ENCODE peak calls at places on chromosome 11, in seven cellular contexts. One of them, this sample, is unnamed.

GRCh38 chr11:33620423-33621120 is 80.1 kb downstream of the C11orf91 start:
- DNase-seq in H1: no peak
- DNase-seq in IMR-90: peak; percentile 87
- DNase-seq in mesendoderm: no peak
- DNase-seq in H9: no peak
- DNase-seq in mesenchymal stem cell: no peak
- DNase-seq in trophoblast cell: no peak
- DNase-seq in this sample: no peak

GRCh38 chr11:1782831-1783724 is 19.4 kb upstream of the CTSD start:
- DNase-seq in H1: no peak
- DNase-seq in mesendoderm: no peak
- DNase-seq in mesenchymal stem cell: peak; percentile 96
- DNase-seq in IMR-90: peak; percentile 52
- DNase-seq in trophoblast cell: peak; percentile 34
- DNase-seq in H9: no peak
- DNase-seq in this sample: no peak

GRCh38 chr11:79331251-79331901 is 109.5 kb downstream of the TENM4 start:
- DNase-seq in mesendoderm: no peak
- DNase-seq in H9: no peak
- DNase-seq in H1: no peak
- DNase-seq in trophoblast cell: no peak
- DNase-seq in IMR-90: no peak
- DNase-seq in mesenchymal stem cell: no peak
- DNase-seq in this sample: no peak

GRCh38 chr11:45924036-45924915 is 1.8 kb downstream of the LARGE2 start:
- DNase-seq in mesendoderm: no peak
- DNase-seq in H1: no peak
- DNase-seq in mesenchymal stem cell: no peak
- DNase-seq in H9: peak; percentile 20
- DNase-seq in trophoblast cell: no peak
- DNase-seq in IMR-90: no peak
- DNase-seq in this sample: no peak

GRCh38 chr11:102268083-102268984 is 49.0 kb upstream of the BIRC3 start:
- DNase-seq in H1: peak; percentile 89
- DNase-seq in IMR-90: peak; percentile 55
- DNase-seq in trophoblast cell: peak; percentile 92
- DNase-seq in H9: peak; percentile 97
- DNase-seq in mesendoderm: peak; percentile 95
- DNase-seq in mesenchymal stem cell: peak; percentile 59
- DNase-seq in this sample: peak; percentile 64

GRCh38 chr11:33344611-33345010 is 87.4 kb downstream of the HIPK3 start:
- DNase-seq in mesenchymal stem cell: no peak
- DNase-seq in H1: no peak
- DNase-seq in mesendoderm: no peak
- DNase-seq in IMR-90: peak; percentile 18
- DNase-seq in H9: no peak
- DNase-seq in trophoblast cell: no peak
- DNase-seq in this sample: no peak

GRCh38 chr11:34324466-34324865 is 33.3 kb downstream of the ABTB2 start:
- DNase-seq in H9: no peak
- DNase-seq in H1: no peak
- DNase-seq in IMR-90: no peak
- DNase-seq in mesendoderm: no peak
- DNase-seq in mesenchymal stem cell: no peak
- DNase-seq in trophoblast cell: no peak
- DNase-seq in this sample: no peak

GRCh38 chr11:113178671-113179070 is 135.7 kb upstream of the TTC12 start:
- DNase-seq in IMR-90: no peak
- DNase-seq in H9: no peak
- DNase-seq in mesendoderm: peak; percentile 28
- DNase-seq in trophoblast cell: no peak
- DNase-seq in mesenchymal stem cell: no peak
- DNase-seq in H1: no peak
- DNase-seq in this sample: no peak

GRCh38 chr11:108645956-108646355 is 18.9 kb upstream of the DDX10 start:
- DNase-seq in IMR-90: no peak
- DNase-seq in H1: no peak
- DNase-seq in mesendoderm: no peak
- DNase-seq in mesenchymal stem cell: no peak
- DNase-seq in trophoblast cell: peak; percentile 73
- DNase-seq in H9: no peak
- DNase-seq in this sample: no peak

GRCh38 chr11:19972091-19972490 is 188.2 kb downstream of the DBX1 start:
- DNase-seq in H1: no peak
- DNase-seq in mesenchymal stem cell: no peak
- DNase-seq in mesendoderm: no peak
- DNase-seq in H9: no peak
- DNase-seq in trophoblast cell: peak; percentile 59
- DNase-seq in IMR-90: no peak
- DNase-seq in this sample: no peak

GRCh38 chr11:85182437-85183109 is 444.6 kb downstream of the DLG2 start:
- DNase-seq in H1: no peak
- DNase-seq in mesenchymal stem cell: peak; percentile 35
- DNase-seq in H9: peak; percentile 45
- DNase-seq in IMR-90: peak; percentile 35
- DNase-seq in mesendoderm: peak; percentile 93
- DNase-seq in trophoblast cell: peak; percentile 27
- DNase-seq in this sample: peak; percentile 23

GRCh38 chr11:199004-199581 is 6.2 kb downstream of the SCGB1C1 start:
- DNase-seq in IMR-90: no peak
- DNase-seq in mesenchymal stem cell: no peak
- DNase-seq in H9: no peak
- DNase-seq in mesendoderm: no peak
- DNase-seq in H1: no peak
- DNase-seq in trophoblast cell: no peak
- DNase-seq in this sample: no peak

GRCh38 chr11:986270-986951 is 50.1 kb downstream of the MUC6 start:
- DNase-seq in mesenchymal stem cell: no peak
- DNase-seq in IMR-90: no peak
- DNase-seq in mesendoderm: no peak
- DNase-seq in H9: no peak
- DNase-seq in trophoblast cell: peak; percentile 46
- DNase-seq in H1: no peak
- DNase-seq in this sample: no peak

GRCh38 chr11:80727315-80727714 is 1286.5 kb upstream of the TENM4 start:
- DNase-seq in trophoblast cell: no peak
- DNase-seq in H9: peak; percentile 61
- DNase-seq in H1: peak; percentile 13
- DNase-seq in mesenchymal stem cell: peak; percentile 28
- DNase-seq in mesendoderm: peak; percentile 75
- DNase-seq in IMR-90: no peak
- DNase-seq in this sample: peak; percentile 8

GRCh38 chr11:68256331-68256741 is 15.4 kb downstream of the C11orf24 start:
- DNase-seq in H1: no peak
- DNase-seq in mesendoderm: no peak
- DNase-seq in H9: no peak
- DNase-seq in IMR-90: peak; percentile 45
- DNase-seq in trophoblast cell: no peak
- DNase-seq in mesenchymal stem cell: peak; percentile 57
- DNase-seq in this sample: no peak

GRCh38 chr11:114089748-114090147 is 30.2 kb downstream of the ZBTB16 start:
- DNase-seq in H9: no peak
- DNase-seq in IMR-90: no peak
- DNase-seq in mesenchymal stem cell: no peak
- DNase-seq in trophoblast cell: no peak
- DNase-seq in H1: no peak
- DNase-seq in mesendoderm: no peak
- DNase-seq in this sample: no peak

GRCh38 chr11:117824571-117825537 is at the start of gene FXYD2:
- DNase-seq in H1: no peak
- DNase-seq in H9: peak; percentile 36
- DNase-seq in trophoblast cell: no peak
- DNase-seq in mesendoderm: no peak
- DNase-seq in mesenchymal stem cell: peak; percentile 79
- DNase-seq in IMR-90: no peak
- DNase-seq in this sample: no peak

GRCh38 chr11:35681181-35681767 is 18.7 kb downstream of the TRIM44 start:
- DNase-seq in H1: no peak
- DNase-seq in mesendoderm: no peak
- DNase-seq in mesenchymal stem cell: no peak
- DNase-seq in H9: no peak
- DNase-seq in trophoblast cell: no peak
- DNase-seq in IMR-90: no peak
- DNase-seq in this sample: no peak
- H3K23ac ChIP-seq in H1: no peak overlapping the region
- H3K23ac ChIP-seq in mesendoderm: no peak overlapping the region
- H3K23ac ChIP-seq in mesenchymal stem cell: no peak overlapping the region
- H3K23ac ChIP-seq in H9: no peak overlapping the region
- H3K23ac ChIP-seq in trophoblast cell: no peak overlapping the region
- H3K23ac ChIP-seq in IMR-90: no peak overlapping the region
- H3K23ac ChIP-seq in this sample: no peak overlapping the region

DNA sequence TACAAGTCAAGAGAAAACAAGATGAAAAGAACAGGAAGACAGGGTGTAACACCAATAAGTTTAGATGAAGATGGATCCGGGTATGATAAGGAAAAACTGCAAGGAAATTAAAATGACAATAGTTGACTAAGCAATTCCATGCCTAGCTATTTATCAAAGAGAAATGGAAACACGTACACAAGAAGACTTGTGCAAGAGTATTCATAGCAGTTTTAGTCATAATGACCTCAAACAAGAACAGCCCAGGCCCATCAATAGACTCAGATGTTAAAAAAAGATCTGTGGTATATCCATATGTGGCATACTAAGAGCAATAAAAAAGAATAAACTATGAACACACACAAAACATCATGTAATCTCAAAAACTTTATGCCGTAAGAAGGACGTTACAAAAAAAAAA is 33.2 kb downstream of the SLC5A12 start:
- DNase-seq in IMR-90: no peak
- DNase-seq in mesendoderm: no peak
- DNase-seq in H1: no peak
- DNase-seq in trophoblast cell: peak; percentile 35
- DNase-seq in mesenchymal stem cell: no peak
- DNase-seq in H9: no peak
- DNase-seq in this sample: no peak
- H2AK5ac ChIP-seq in IMR-90: no peak overlapping the region
- H2AK5ac ChIP-seq in mesendoderm: no peak overlapping the region
- H2AK5ac ChIP-seq in H1: no peak overlapping the region
- H2AK5ac ChIP-seq in trophoblast cell: no peak overlapping the region
- H2AK5ac ChIP-seq in mesenchymal stem cell: no peak overlapping the region
- H2AK5ac ChIP-seq in H9: no peak overlapping the region
- H2AK5ac ChIP-seq in this sample: no peak overlapping the region

GRCh38 chr11:134740590-134741342 is 328.7 kb upstream of the B3GAT1 start:
- DNase-seq in trophoblast cell: no peak
- DNase-seq in mesenchymal stem cell: no peak
- DNase-seq in H1: no peak
- DNase-seq in mesendoderm: no peak
- DNase-seq in H9: no peak
- DNase-seq in IMR-90: no peak
- DNase-seq in this sample: no peak

GRCh38 chr11:134741453-134742227 is 329.6 kb upstream of the B3GAT1 start:
- DNase-seq in mesendoderm: peak; percentile 34
- DNase-seq in mesenchymal stem cell: peak; percentile 9
- DNase-seq in H1: no peak
- DNase-seq in IMR-90: peak; percentile 53
- DNase-seq in trophoblast cell: peak; percentile 31
- DNase-seq in H9: no peak
- DNase-seq in this sample: no peak

GRCh38 chr11:134743809-134744195 is 331.8 kb upstream of the B3GAT1 start:
- DNase-seq in trophoblast cell: no peak
- DNase-seq in mesenchymal stem cell: no peak
- DNase-seq in H1: no peak
- DNase-seq in IMR-90: no peak
- DNase-seq in H9: no peak
- DNase-seq in mesendoderm: no peak
- DNase-seq in this sample: no peak

GRCh38 chr11:134742228-134742612 is 330.2 kb upstream of the B3GAT1 start:
- DNase-seq in trophoblast cell: no peak
- DNase-seq in IMR-90: peak; percentile 63
- DNase-seq in H9: no peak
- DNase-seq in H1: no peak
- DNase-seq in mesenchymal stem cell: peak; percentile 24
- DNase-seq in mesendoderm: no peak
- DNase-seq in this sample: no peak

DNA sequence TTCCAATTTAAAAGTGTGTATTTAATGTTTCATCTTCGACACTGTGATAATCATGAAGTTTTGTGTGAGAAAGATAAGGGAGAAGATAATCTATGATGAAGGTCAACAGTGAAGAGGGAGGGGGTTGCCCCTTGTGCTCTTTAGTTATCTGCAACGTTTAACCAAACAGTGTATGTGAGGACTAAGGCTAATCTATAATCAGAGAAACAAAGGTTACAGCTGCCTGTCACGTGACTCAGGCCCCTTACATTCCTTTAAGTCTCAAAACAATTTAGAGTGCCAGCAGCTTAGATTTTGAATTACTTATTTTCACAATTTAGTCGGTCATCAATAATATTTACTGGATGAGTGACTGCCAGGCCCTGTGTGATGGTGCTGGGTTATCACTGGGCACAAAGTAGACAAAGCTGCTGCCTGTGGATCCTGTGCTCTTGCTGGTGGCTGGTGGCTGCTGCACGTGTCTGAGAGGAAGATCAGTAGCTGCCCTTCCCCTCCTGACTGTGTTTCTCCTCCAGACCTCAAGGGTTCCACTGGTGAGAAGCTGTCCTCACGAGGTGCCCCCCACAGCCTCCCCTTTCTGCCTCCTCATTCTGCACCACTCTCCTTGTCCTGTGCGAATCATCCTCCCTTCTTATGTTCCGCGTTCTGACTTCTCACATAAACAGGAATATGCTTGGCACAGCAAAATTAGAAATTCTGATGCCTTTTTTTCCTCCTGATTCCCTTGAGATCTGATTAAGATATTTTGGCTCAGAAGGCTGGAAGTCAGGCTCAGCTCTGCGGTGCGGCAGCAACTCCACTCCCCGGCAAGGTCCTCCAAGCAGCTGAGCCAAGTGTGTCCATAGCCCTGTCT is 331.1 kb upstream of the B3GAT1 start:
- DNase-seq in H1: no peak
- DNase-seq in mesenchymal stem cell: no peak
- DNase-seq in H9: no peak
- DNase-seq in mesendoderm: peak; percentile 40
- DNase-seq in trophoblast cell: no peak
- DNase-seq in IMR-90: no peak
- DNase-seq in this sample: no peak
- H3K4me2 ChIP-seq in H1: no peak overlapping the region
- H3K4me2 ChIP-seq in mesenchymal stem cell: no peak overlapping the region
- H3K4me2 ChIP-seq in H9: no peak overlapping the region
- H3K4me2 ChIP-seq in mesendoderm: no peak overlapping the region
- H3K4me2 ChIP-seq in trophoblast cell: no peak overlapping the region
- H3K4me2 ChIP-seq in IMR-90: no peak overlapping the region
- H3K4me2 ChIP-seq in this sample: no peak overlapping the region

DNA sequence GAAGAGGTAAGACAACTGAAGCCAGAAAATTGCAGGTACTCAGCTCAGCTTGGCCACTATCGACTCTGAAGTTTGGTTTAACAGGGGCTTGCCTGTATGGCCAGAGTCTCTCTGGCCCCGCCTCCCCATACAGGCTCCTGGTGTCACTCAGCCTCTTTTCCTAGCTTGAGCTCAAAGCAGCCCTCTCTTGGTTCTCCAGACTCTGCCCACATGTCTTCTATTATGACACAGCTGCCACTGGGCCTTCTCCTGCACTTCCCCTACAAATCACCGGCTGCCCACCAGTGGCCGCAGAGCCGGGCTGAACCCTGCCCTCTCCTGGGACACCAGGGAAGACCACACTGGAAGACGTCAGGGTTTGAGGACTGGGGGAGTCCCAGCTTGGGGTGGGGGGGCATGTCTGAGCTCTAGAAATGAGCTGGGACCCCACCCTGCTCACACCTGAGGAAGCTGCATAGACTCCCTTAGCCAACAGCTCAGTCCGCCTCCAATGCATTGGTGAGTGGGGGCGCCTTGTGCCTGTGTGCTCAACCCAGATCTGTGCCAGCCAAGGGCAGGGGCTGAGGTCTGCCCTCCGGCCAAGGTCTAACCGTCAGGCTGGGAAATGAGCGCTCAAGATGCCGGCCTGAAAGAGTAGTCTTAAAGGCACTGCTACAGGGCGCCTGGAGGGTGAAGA is 94.4 kb upstream of the LMO1 start:
- DNase-seq in trophoblast cell: no peak
- DNase-seq in mesenchymal stem cell: no peak
- DNase-seq in mesendoderm: peak; percentile 40
- DNase-seq in IMR-90: no peak
- DNase-seq in H1: no peak
- DNase-seq in H9: peak; percentile 53
- DNase-seq in this sample: no peak
- H3K23ac ChIP-seq in trophoblast cell: no peak overlapping the region
- H3K23ac ChIP-seq in mesenchymal stem cell: no peak overlapping the region
- H3K23ac ChIP-seq in mesendoderm: no peak overlapping the region
- H3K23ac ChIP-seq in IMR-90: no peak overlapping the region
- H3K23ac ChIP-seq in H1: no peak overlapping the region
- H3K23ac ChIP-seq in H9: no peak overlapping the region
- H3K23ac ChIP-seq in this sample: no peak overlapping the region

This sample was measured in neuronal stem cell.